ENCODE peak calls at places on chromosomes 13 and 19, in six cellular contexts. One of them, this sample, is unnamed.

GRCh38 chr19:11227201-11227886 is 12.1 kb upstream of the ANGPTL8 start:
- DNase-seq in AG10803: no peak
- DNase-seq in pancreas: no peak
- DNase-seq in CD8-positive, alpha-beta T cell: no peak
- DNase-seq in left lung: no peak
- DNase-seq in lower leg skin: no peak
- DNase-seq in this sample: no peak

GRCh38 chr13:59269476-59269875 is 894.3 kb downstream of the DIAPH3 start:
- DNase-seq in AG10803: peak
- DNase-seq in pancreas: no peak
- DNase-seq in CD8-positive, alpha-beta T cell: no peak
- DNase-seq in left lung: no peak
- DNase-seq in lower leg skin: no peak
- DNase-seq in this sample: no peak

GRCh38 chr13:20526664-20527063 is 1.0 kb upstream of the CRYL1 start:
- DNase-seq in AG10803: peak
- DNase-seq in pancreas: no peak
- DNase-seq in CD8-positive, alpha-beta T cell: no peak
- DNase-seq in left lung: no peak
- DNase-seq in lower leg skin: no peak
- DNase-seq in this sample: no peak

GRCh38 chr13:50323440-50324070 is 308.3 kb downstream of the KCNRG start:
- DNase-seq in AG10803: peak
- DNase-seq in pancreas: no peak
- DNase-seq in CD8-positive, alpha-beta T cell: no peak
- DNase-seq in left lung: no peak
- DNase-seq in lower leg skin: no peak
- DNase-seq in this sample: no peak

GRCh38 chr13:78298657-78299056 is 304.7 kb downstream of the POU4F1 start:
- DNase-seq in AG10803: no peak
- DNase-seq in pancreas: no peak
- DNase-seq in CD8-positive, alpha-beta T cell: no peak
- DNase-seq in left lung: no peak
- DNase-seq in lower leg skin: no peak
- DNase-seq in this sample: no peak

GRCh38 chr19:27833031-27833430 is 1379.9 kb downstream of the UQCRFS1 start:
- DNase-seq in AG10803: no peak
- DNase-seq in pancreas: no peak
- DNase-seq in CD8-positive, alpha-beta T cell: no peak
- DNase-seq in left lung: no peak
- DNase-seq in lower leg skin: no peak
- DNase-seq in this sample: no peak

GRCh38 chr13:24861617-24862362 is 97.8 kb downstream of the RNF17 start:
- DNase-seq in AG10803: no peak
- DNase-seq in pancreas: no peak
- DNase-seq in CD8-positive, alpha-beta T cell: no peak
- DNase-seq in left lung: no peak
- DNase-seq in lower leg skin: no peak
- DNase-seq in this sample: no peak

GRCh38 chr13:61135583-61135982 is 280.1 kb downstream of the PCDH20 start:
- DNase-seq in AG10803: no peak
- DNase-seq in pancreas: no peak
- DNase-seq in CD8-positive, alpha-beta T cell: no peak
- DNase-seq in left lung: no peak
- DNase-seq in lower leg skin: no peak
- DNase-seq in this sample: no peak

GRCh38 chr13:96792736-96793444 is 201.4 kb downstream of the OXGR1 start:
- DNase-seq in AG10803: no peak
- DNase-seq in pancreas: peak
- DNase-seq in CD8-positive, alpha-beta T cell: no peak
- DNase-seq in left lung: no peak
- DNase-seq in lower leg skin: no peak
- DNase-seq in this sample: no peak

GRCh38 chr19:42601811-42602443 is 7.2 kb upstream of the CEACAM8 start:
- DNase-seq in AG10803: peak
- DNase-seq in pancreas: no peak
- DNase-seq in CD8-positive, alpha-beta T cell: no peak
- DNase-seq in left lung: no peak
- DNase-seq in lower leg skin: no peak
- DNase-seq in this sample: no peak

GRCh38 chr19:36420961-36421748 is 2.7 kb upstream of the ZFP82 start:
- DNase-seq in AG10803: peak
- DNase-seq in pancreas: peak
- DNase-seq in CD8-positive, alpha-beta T cell: no peak
- DNase-seq in left lung: no peak
- DNase-seq in lower leg skin: no peak
- DNase-seq in this sample: no peak

GRCh38 chr19:18763674-18764590 is 27.2 kb downstream of the COMP start:
- DNase-seq in AG10803: peak
- DNase-seq in pancreas: no peak
- DNase-seq in CD8-positive, alpha-beta T cell: no peak
- DNase-seq in left lung: no peak
- DNase-seq in lower leg skin: peak
- DNase-seq in this sample: no peak

GRCh38 chr13:53189162-53189561 is 160.5 kb downstream of the OLFM4 start:
- DNase-seq in AG10803: no peak
- DNase-seq in pancreas: no peak
- DNase-seq in CD8-positive, alpha-beta T cell: no peak
- DNase-seq in left lung: no peak
- DNase-seq in lower leg skin: no peak
- DNase-seq in this sample: no peak

GRCh38 chr19:45800009-45800553 is 7.4 kb upstream of the DMWD start:
- DNase-seq in AG10803: peak
- DNase-seq in pancreas: peak
- DNase-seq in CD8-positive, alpha-beta T cell: no peak
- DNase-seq in left lung: no peak
- DNase-seq in lower leg skin: no peak
- DNase-seq in this sample: no peak

GRCh38 chr19:52274191-52274590 is 4.8 kb downstream of the ZNF766 start:
- DNase-seq in AG10803: no peak
- DNase-seq in pancreas: no peak
- DNase-seq in CD8-positive, alpha-beta T cell: no peak
- DNase-seq in left lung: no peak
- DNase-seq in lower leg skin: no peak
- DNase-seq in this sample: no peak

GRCh38 chr13:44013666-44014291 is 134.1 kb downstream of the LACC1 start:
- DNase-seq in AG10803: peak
- DNase-seq in pancreas: no peak
- DNase-seq in CD8-positive, alpha-beta T cell: no peak
- DNase-seq in left lung: no peak
- DNase-seq in lower leg skin: no peak
- DNase-seq in this sample: no peak

GRCh38 chr19:54206831-54207177 is 6.1 kb downstream of the RPS9 start:
- DNase-seq in AG10803: no peak
- DNase-seq in pancreas: no peak
- DNase-seq in CD8-positive, alpha-beta T cell: no peak
- DNase-seq in left lung: no peak
- DNase-seq in lower leg skin: no peak
- DNase-seq in this sample: no peak

GRCh38 chr19:18460313-18460712 is 22.4 kb upstream of the ISYNA1 start:
- DNase-seq in AG10803: peak
- DNase-seq in pancreas: peak
- DNase-seq in CD8-positive, alpha-beta T cell: no peak
- DNase-seq in left lung: no peak
- DNase-seq in lower leg skin: peak
- DNase-seq in this sample: no peak

GRCh38 chr19:56504581-56504980 is 3.1 kb upstream of the ZNF471 start:
- DNase-seq in AG10803: no peak
- DNase-seq in pancreas: no peak
- DNase-seq in CD8-positive, alpha-beta T cell: no peak
- DNase-seq in left lung: no peak
- DNase-seq in lower leg skin: no peak
- DNase-seq in this sample: no peak

GRCh38 chr13:38785047-38785446 is 98.2 kb downstream of the FREM2 start:
- DNase-seq in AG10803: no peak
- DNase-seq in pancreas: no peak
- DNase-seq in CD8-positive, alpha-beta T cell: no peak
- DNase-seq in left lung: no peak
- DNase-seq in lower leg skin: no peak
- DNase-seq in this sample: no peak

GRCh38 chr19:12833747-12834417 is 497 bp downstream of the RTBDN start:
- DNase-seq in AG10803: no peak
- DNase-seq in pancreas: peak
- DNase-seq in CD8-positive, alpha-beta T cell: no peak
- DNase-seq in left lung: no peak
- DNase-seq in lower leg skin: no peak
- DNase-seq in this sample: no peak

GRCh38 chr13:26978081-26978860 is 193.3 kb downstream of the USP12 start:
- DNase-seq in AG10803: no peak
- DNase-seq in pancreas: no peak
- DNase-seq in CD8-positive, alpha-beta T cell: no peak
- DNase-seq in left lung: no peak
- DNase-seq in lower leg skin: no peak
- DNase-seq in this sample: no peak

GRCh38 chr13:82165396-82166174 is 1716.7 kb downstream of the SLITRK1 start:
- DNase-seq in AG10803: no peak
- DNase-seq in pancreas: no peak
- DNase-seq in CD8-positive, alpha-beta T cell: no peak
- DNase-seq in left lung: no peak
- DNase-seq in lower leg skin: no peak
- DNase-seq in this sample: no peak

GRCh38 chr19:15108145-15108844 is 1.1 kb downstream of the SYDE1 start:
- DNase-seq in AG10803: peak
- DNase-seq in pancreas: no peak
- DNase-seq in CD8-positive, alpha-beta T cell: no peak
- DNase-seq in left lung: no peak
- DNase-seq in lower leg skin: no peak
- DNase-seq in this sample: no peak
- H3K4me3 ChIP-seq in AG10803: peak
- H3K4me3 ChIP-seq in pancreas: peak
- H3K4me3 ChIP-seq in CD8-positive, alpha-beta T cell: peak
- H3K4me3 ChIP-seq in left lung: peak
- H3K4me3 ChIP-seq in lower leg skin: peak
- H3K4me3 ChIP-seq in this sample: no peak

DNA sequence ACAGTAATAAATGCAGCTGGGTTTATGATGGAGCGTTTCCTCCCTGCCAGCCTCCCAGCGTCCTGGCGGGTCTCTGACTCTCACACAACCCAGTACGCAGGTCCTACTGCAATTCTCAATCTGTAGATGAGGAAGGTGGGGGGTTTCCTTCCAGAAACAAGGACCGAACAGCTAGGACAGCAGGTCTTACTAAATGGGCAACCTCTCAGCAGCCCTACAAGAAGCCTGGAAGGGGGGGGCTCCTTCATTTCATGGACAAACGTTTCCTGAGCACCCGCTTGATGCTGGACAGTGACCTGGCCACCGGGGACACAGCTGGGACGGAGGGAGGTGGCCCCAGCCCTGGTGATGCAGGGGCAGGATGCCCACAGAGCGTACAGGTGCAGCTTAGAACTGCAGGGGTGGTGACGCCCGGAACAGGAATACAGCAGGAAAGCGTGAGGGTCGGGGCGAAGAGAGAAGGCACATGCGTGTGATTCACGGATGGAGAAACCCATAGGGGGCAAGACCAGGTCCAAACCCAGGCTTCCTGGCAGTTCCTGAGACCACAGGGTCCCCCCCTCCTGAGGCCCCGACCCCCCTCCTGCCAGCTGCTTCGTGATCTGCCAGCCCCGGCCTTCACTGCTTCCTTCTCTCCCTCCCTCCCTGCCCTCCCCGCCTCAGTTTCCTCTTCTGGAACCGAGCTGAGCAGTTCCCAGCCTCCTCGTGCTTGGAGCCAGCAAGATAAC is 732 bp upstream of the C2CD4C start:
- DNase-seq in AG10803: no peak
- DNase-seq in pancreas: no peak
- DNase-seq in CD8-positive, alpha-beta T cell: no peak
- DNase-seq in left lung: no peak
- DNase-seq in lower leg skin: no peak
- DNase-seq in this sample: no peak
- TF ChIP-seq CTCF in AG10803: no peak
- TF ChIP-seq CTCF in pancreas: no peak
- TF ChIP-seq CTCF in CD8-positive, alpha-beta T cell: no peak
- TF ChIP-seq CTCF in left lung: no peak
- TF ChIP-seq CTCF in lower leg skin: no peak
- TF ChIP-seq CTCF in this sample: no peak

DNA sequence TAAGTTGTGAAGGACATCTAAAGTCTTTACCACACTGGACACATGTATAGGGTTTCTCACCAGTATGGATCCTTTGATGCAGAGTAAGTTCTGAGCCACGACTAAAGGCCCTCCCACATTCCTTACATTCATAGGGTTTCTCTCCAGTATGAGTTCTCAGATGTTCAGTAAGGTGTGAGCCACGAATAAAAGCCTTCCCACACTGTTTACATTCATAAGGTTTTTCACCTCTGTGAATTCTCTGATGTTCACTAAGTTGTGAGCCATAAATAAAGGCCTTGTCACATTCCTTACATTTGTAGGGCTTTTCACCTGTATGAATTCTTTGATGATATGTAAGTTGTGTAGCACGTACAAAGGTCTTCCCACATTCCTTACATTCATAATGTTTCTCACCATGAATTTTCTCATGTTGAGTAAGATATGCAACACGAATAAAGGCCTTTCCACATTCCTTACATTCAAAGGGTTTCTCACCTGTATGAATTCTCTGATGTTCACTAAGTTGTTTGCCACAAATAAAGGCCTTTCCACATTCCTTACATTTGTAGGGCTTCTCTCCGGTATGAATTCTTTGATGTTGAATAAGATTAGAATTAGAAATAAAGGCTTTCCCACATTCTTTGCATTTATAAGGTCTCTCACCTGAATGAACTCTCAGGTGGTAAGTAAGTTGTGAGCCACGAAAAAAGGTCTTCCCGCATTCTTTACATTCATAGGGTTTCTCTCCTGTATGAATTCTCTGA is 29.8 kb downstream of the ZNF571 start:
- DNase-seq in AG10803: no peak
- DNase-seq in pancreas: no peak
- DNase-seq in CD8-positive, alpha-beta T cell: no peak
- DNase-seq in left lung: no peak
- DNase-seq in lower leg skin: no peak
- DNase-seq in this sample: no peak
- H3K4me3 ChIP-seq in AG10803: no peak
- H3K4me3 ChIP-seq in pancreas: no peak
- H3K4me3 ChIP-seq in CD8-positive, alpha-beta T cell: no peak
- H3K4me3 ChIP-seq in left lung: no peak
- H3K4me3 ChIP-seq in lower leg skin: no peak
- H3K4me3 ChIP-seq in this sample: no peak

GRCh38 chr19:32448026-32448425 is 42.5 kb downstream of the DPY19L3 start:
- DNase-seq in AG10803: no peak
- DNase-seq in pancreas: no peak
- DNase-seq in CD8-positive, alpha-beta T cell: no peak
- DNase-seq in left lung: no peak
- DNase-seq in lower leg skin: no peak
- DNase-seq in this sample: no peak

GRCh38 chr19:32438751-32439150 is 33.2 kb downstream of the DPY19L3 start:
- DNase-seq in AG10803: no peak
- DNase-seq in pancreas: no peak
- DNase-seq in CD8-positive, alpha-beta T cell: no peak
- DNase-seq in left lung: no peak
- DNase-seq in lower leg skin: no peak
- DNase-seq in this sample: no peak

GRCh38 chr19:32436692-32437091 is 31.1 kb downstream of the DPY19L3 start:
- DNase-seq in AG10803: no peak
- DNase-seq in pancreas: no peak
- DNase-seq in CD8-positive, alpha-beta T cell: no peak
- DNase-seq in left lung: no peak
- DNase-seq in lower leg skin: no peak
- DNase-seq in this sample: no peak

GRCh38 chr19:32437096-32437495 is 31.5 kb downstream of the DPY19L3 start:
- DNase-seq in AG10803: no peak
- DNase-seq in pancreas: no peak
- DNase-seq in CD8-positive, alpha-beta T cell: no peak
- DNase-seq in left lung: no peak
- DNase-seq in lower leg skin: no peak
- DNase-seq in this sample: no peak

GRCh38 chr19:32442650-32443049 is 37.1 kb downstream of the DPY19L3 start:
- DNase-seq in AG10803: no peak
- DNase-seq in pancreas: no peak
- DNase-seq in CD8-positive, alpha-beta T cell: no peak
- DNase-seq in left lung: no peak
- DNase-seq in lower leg skin: no peak
- DNase-seq in this sample: no peak
- TF ChIP-seq CTCF in AG10803: no peak
- TF ChIP-seq CTCF in pancreas: no peak
- TF ChIP-seq CTCF in CD8-positive, alpha-beta T cell: no peak
- TF ChIP-seq CTCF in left lung: no peak
- TF ChIP-seq CTCF in lower leg skin: no peak
- TF ChIP-seq CTCF in this sample: no peak

This sample was measured in LNCaP clone FGC.